ENCODE peak calls at places on chromosomes 11 and 22, in five cellular contexts. L is body of pancreas, I is dorsolateral prefrontal cortex, N is thoracic aorta, H is fibroblast of the aortic adventitia. O is an unnamed sample.

GRCh38 chr11:115778928-115779650 is 274.9 kb upstream of the CADM1 start:
- DNase-seq in N (no peak), H (no peak), I (no peak), L (no peak), O (no peak)

GRCh38 chr11:9656864-9657263 is 7.0 kb upstream of the SWAP70 start:
- DNase-seq in N (no peak), H (no peak), L (no peak), I (no peak), O (no peak)

GRCh38 chr11:118282635-118283310 is 18.7 kb upstream of the MPZL2 start:
- DNase-seq in H (no peak), L (no peak), I (no peak), N (no peak), O (no peak)

GRCh38 chr11:3950996-3951662 is 95.7 kb downstream of the STIM1 start:
- DNase-seq in L (no peak), I (no peak), N (no peak), H (peak), O (no peak)

GRCh38 chr22:42367980-42368378 is 64.2 kb downstream of the NFAM1 start:
- DNase-seq in N (no peak), I (no peak), H (no peak), L (peak), O (no peak)

GRCh38 chr11:111819161-111820058 is 52.0 kb downstream of the ALG9 start:
- DNase-seq in N (no peak), H (peak), L (peak), I (no peak), O (no peak)

GRCh38 chr11:44592125-44592643 is 26.7 kb downstream of the CD82 start:
- DNase-seq in N (peak), I (no peak), H (peak), L (no peak), O (no peak)

GRCh38 chr22:50062509-50063135 is 4.5 kb upstream of the TTLL8 start:
- DNase-seq in H (no peak), L (no peak), I (no peak), N (no peak), O (no peak)

GRCh38 chr11:134139873-134140331 is 71.0 kb downstream of the JAM3 start:
- DNase-seq in N (no peak), L (peak), I (peak), H (peak), O (peak)

GRCh38 chr11:111327908-111328624 is 29.7 kb downstream of the POU2AF3 start:
- DNase-seq in I (no peak), H (no peak), L (peak), N (no peak), O (no peak)

GRCh38 chr11:68396526-68396925 is 64.0 kb upstream of the PPP6R3 start:
- DNase-seq in L (no peak), H (no peak), I (no peak), N (no peak), O (no peak)

DNA sequence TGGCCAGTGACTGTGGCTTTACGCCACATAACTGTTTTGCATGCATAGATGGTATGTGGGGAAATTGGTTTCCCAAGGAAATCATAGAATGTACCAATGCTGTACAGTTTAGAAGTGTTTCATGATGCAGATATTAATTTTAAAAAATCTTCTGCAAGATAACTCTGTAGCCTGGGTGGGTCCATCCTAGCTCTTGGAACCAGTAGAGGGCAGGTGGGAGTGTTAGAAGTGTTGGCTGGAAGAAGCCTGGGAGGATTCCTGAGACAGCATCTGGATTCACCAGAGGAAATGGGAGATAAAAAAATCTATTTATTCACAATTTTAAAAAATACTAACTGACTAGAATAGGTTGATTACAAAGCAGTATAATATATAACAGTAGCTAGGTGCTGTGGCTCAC is 139.9 kb upstream of the GRIA4 start:
- DNase-seq in H (no peak), N (no peak), I (no peak), L (no peak), O (no peak)
- TF ChIP-seq CTCF in H (no peak), N (no peak), I (no peak), L (no peak), O (peak)

GRCh38 chr22:44731357-44731970 is 20.9 kb upstream of the ARHGAP8 start:
- DNase-seq in H (no peak), I (no peak), N (no peak), L (no peak), O (no peak)
- H3K4me3 ChIP-seq in H (no peak), I (no peak), N (no peak), L (no peak), O (no peak)

GRCh38 chr22:26937213-26937612 is 279.8 kb downstream of the MIAT start:
- DNase-seq in N (no peak), L (no peak), H (no peak), I (no peak), O (no peak)
- TF ChIP-seq CTCF in N (no peak), L (no peak), H (no peak), I (no peak), O (peak)

DNA sequence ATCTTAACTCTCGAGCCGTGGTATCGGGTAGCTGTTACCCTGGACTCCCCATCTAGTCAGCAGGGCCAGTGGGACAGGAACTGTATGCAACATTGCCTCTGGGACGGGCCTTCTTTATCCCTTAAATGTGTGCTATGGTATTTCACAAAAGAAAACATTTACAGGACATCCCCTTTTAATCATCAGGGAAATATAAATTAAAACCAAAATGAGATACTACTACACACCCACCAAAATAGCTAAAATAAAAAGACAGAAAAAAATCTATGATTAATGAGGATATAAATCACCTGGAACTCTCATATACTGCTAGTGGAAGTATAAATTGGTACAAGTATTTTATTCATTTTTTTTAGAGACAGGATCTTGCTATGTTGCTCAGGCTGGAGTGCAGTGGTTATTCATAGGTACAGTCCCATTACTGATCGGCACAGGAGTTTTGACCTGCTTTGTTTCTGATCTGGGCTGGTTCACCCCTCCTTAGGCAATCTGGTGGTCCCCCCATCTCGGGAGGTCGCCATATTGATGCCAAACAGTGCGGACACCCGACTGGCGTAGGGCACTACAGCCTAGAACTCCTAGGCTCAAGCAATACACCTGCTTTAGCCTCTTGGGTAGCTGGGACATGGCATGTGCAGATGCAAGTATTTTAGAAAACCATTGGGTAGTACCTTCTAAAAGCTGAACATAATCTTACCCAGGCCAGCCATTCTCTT is 9.3 kb downstream of the RSPH14 start:
- DNase-seq in L (no peak), H (no peak), I (no peak), N (no peak), O (no peak)
- H3K4me3 ChIP-seq in L (no peak), H (no peak), I (no peak), N (no peak), O (no peak)